ENCODE peak calls at places on chromosomes 7 and 10, in six cellular contexts. One of them, this sample, is unnamed.

GRCh38 chr10:121157998-121158397 is 306.8 kb downstream of the WDR11 start:
- DNase-seq in A549: no peak
- DNase-seq in IMR-90: no peak
- DNase-seq in tibial nerve: peak
- DNase-seq in prostate gland: no peak
- DNase-seq in HepG2: no peak
- DNase-seq in this sample: peak

GRCh38 chr10:59805043-59805442 is 51.8 kb upstream of the MRLN start:
- DNase-seq in A549: peak
- DNase-seq in IMR-90: peak
- DNase-seq in tibial nerve: no peak
- DNase-seq in prostate gland: peak
- DNase-seq in HepG2: peak
- DNase-seq in this sample: peak

GRCh38 chr7:81478664-81479063 is 291.2 kb downstream of the HGF start:
- DNase-seq in A549: no peak
- DNase-seq in IMR-90: peak
- DNase-seq in tibial nerve: no peak
- DNase-seq in prostate gland: no peak
- DNase-seq in HepG2: peak
- DNase-seq in this sample: peak

GRCh38 chr10:48763403-48763802 is 78.7 kb downstream of the WDFY4 start:
- DNase-seq in A549: no peak
- DNase-seq in IMR-90: no peak
- DNase-seq in tibial nerve: no peak
- DNase-seq in prostate gland: no peak
- DNase-seq in HepG2: no peak
- DNase-seq in this sample: no peak

GRCh38 chr7:51224811-51225581 is 91.6 kb downstream of the COBL start:
- DNase-seq in A549: peak
- DNase-seq in IMR-90: no peak
- DNase-seq in tibial nerve: no peak
- DNase-seq in prostate gland: peak
- DNase-seq in HepG2: peak
- DNase-seq in this sample: peak

GRCh38 chr10:103560886-103561285 is 67.4 kb downstream of the NEURL1 start:
- DNase-seq in A549: no peak
- DNase-seq in IMR-90: no peak
- DNase-seq in tibial nerve: no peak
- DNase-seq in prostate gland: no peak
- DNase-seq in HepG2: no peak
- DNase-seq in this sample: no peak

GRCh38 chr10:77926566-77927342 is at the start of gene DLG5:
- DNase-seq in A549: no peak
- DNase-seq in IMR-90: peak
- DNase-seq in tibial nerve: peak
- DNase-seq in prostate gland: peak
- DNase-seq in HepG2: no peak
- DNase-seq in this sample: peak

GRCh38 chr7:12715372-12716133 is 28.1 kb downstream of the ARL4A start:
- DNase-seq in A549: peak
- DNase-seq in IMR-90: peak
- DNase-seq in tibial nerve: peak
- DNase-seq in prostate gland: peak
- DNase-seq in HepG2: peak
- DNase-seq in this sample: peak

GRCh38 chr10:126205482-126206210 is 182.6 kb downstream of the ADAM12 start:
- DNase-seq in A549: no peak
- DNase-seq in IMR-90: no peak
- DNase-seq in tibial nerve: no peak
- DNase-seq in prostate gland: no peak
- DNase-seq in HepG2: no peak
- DNase-seq in this sample: no peak

GRCh38 chr7:41787951-41788350 is 85.1 kb upstream of the INHBA start:
- DNase-seq in A549: no peak
- DNase-seq in IMR-90: no peak
- DNase-seq in tibial nerve: no peak
- DNase-seq in prostate gland: no peak
- DNase-seq in HepG2: no peak
- DNase-seq in this sample: no peak

GRCh38 chr7:22860337-22860736 is 37.7 kb upstream of the TOMM7 start:
- DNase-seq in A549: no peak
- DNase-seq in IMR-90: no peak
- DNase-seq in tibial nerve: no peak
- DNase-seq in prostate gland: no peak
- DNase-seq in HepG2: no peak
- DNase-seq in this sample: no peak

GRCh38 chr10:126350216-126350992 is 37.9 kb downstream of the ADAM12 start:
- DNase-seq in A549: peak
- DNase-seq in IMR-90: peak
- DNase-seq in tibial nerve: no peak
- DNase-seq in prostate gland: no peak
- DNase-seq in HepG2: no peak
- DNase-seq in this sample: no peak

GRCh38 chr7:91263359-91264082 is 712 bp upstream of the FZD1 start:
- DNase-seq in A549: peak
- DNase-seq in IMR-90: no peak
- DNase-seq in tibial nerve: peak
- DNase-seq in prostate gland: peak
- DNase-seq in HepG2: no peak
- DNase-seq in this sample: peak

GRCh38 chr7:390761-391410 is 100.9 kb downstream of the FOXL3 start:
- DNase-seq in A549: no peak
- DNase-seq in IMR-90: no peak
- DNase-seq in tibial nerve: no peak
- DNase-seq in prostate gland: no peak
- DNase-seq in HepG2: no peak
- DNase-seq in this sample: no peak

GRCh38 chr10:1399431-1400120 is 337.7 kb downstream of the ADARB2 start:
- DNase-seq in A549: no peak
- DNase-seq in IMR-90: no peak
- DNase-seq in tibial nerve: no peak
- DNase-seq in prostate gland: no peak
- DNase-seq in HepG2: no peak
- DNase-seq in this sample: no peak

GRCh38 chr10:46268076-46268881 is 18.5 kb upstream of the ANTXRL start:
- DNase-seq in A549: no peak
- DNase-seq in IMR-90: no peak
- DNase-seq in tibial nerve: no peak
- DNase-seq in prostate gland: no peak
- DNase-seq in HepG2: no peak
- DNase-seq in this sample: peak

GRCh38 chr10:113518415-113518814 is 34.4 kb upstream of the HABP2 start:
- DNase-seq in A549: no peak
- DNase-seq in IMR-90: no peak
- DNase-seq in tibial nerve: no peak
- DNase-seq in prostate gland: no peak
- DNase-seq in HepG2: no peak
- DNase-seq in this sample: no peak

GRCh38 chr10:59387951-59388431 is 25.6 kb upstream of the FAM13C start:
- DNase-seq in A549: no peak
- DNase-seq in IMR-90: peak
- DNase-seq in tibial nerve: no peak
- DNase-seq in prostate gland: no peak
- DNase-seq in HepG2: no peak
- DNase-seq in this sample: no peak

GRCh38 chr7:151598045-151598444 is 78.3 kb upstream of the RHEB start:
- DNase-seq in A549: no peak
- DNase-seq in IMR-90: peak
- DNase-seq in tibial nerve: no peak
- DNase-seq in prostate gland: no peak
- DNase-seq in HepG2: peak
- DNase-seq in this sample: no peak

GRCh38 chr7:133310232-133310852 is 57.5 kb downstream of the EXOC4 start:
- DNase-seq in A549: no peak
- DNase-seq in IMR-90: peak
- DNase-seq in tibial nerve: no peak
- DNase-seq in prostate gland: no peak
- DNase-seq in HepG2: peak
- DNase-seq in this sample: no peak

DNA sequence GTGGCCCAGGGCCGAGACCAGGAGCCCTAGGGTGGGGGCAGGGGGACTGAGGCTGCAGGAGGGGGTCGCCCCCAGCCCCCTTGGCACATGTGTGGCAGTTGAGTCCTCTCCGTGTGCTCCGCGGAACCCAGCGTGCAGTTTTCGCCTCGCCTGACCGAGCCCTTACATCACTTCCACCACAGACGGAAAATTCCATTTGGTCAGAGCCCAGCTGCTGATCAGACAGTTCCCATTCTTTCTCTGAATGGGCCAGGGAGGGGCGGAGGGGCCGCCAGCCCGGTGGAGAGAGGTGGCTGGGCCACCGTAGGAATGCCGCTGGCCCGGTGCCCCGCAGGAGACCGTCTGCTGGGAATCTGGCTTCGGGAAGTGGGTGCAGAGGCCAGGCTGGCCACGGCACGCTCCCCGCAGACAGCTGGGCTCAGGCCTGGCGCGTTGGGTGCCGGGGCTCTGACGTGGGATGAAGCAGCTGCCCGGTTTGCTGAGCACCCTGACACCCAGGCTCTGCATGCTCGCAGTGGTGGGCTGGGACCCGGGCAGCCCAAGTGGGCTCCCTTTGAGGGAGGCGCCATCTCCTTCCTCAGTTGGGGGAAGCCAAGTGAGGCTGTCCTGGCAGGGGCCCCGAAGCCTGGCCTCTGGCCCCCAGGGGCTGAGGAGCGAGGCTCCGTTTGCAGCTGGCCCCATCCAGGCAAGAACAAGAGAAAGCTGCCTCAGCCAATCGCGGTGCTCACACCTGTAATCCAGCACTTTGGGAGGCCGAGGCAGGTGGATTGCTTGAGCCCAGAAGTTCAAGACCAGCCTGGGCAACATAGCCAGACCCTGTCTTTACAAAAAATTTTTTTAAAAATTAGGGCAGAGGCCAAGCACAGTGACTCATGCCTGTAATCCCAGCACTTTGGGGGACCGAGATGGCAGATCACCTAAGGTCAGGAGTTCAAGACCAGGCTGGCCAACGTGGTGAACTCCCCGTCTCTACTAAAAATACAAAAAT is 9.9 kb downstream of the TTYH3 start:
- DNase-seq in A549: no peak
- DNase-seq in IMR-90: peak
- DNase-seq in tibial nerve: peak
- DNase-seq in prostate gland: peak
- DNase-seq in HepG2: peak
- DNase-seq in this sample: peak
- TF ChIP-seq POLR2A in A549: no peak
- TF ChIP-seq POLR2A in IMR-90: peak
- TF ChIP-seq POLR2A in tibial nerve: peak
- TF ChIP-seq POLR2A in prostate gland: peak
- TF ChIP-seq POLR2A in HepG2: no peak
- TF ChIP-seq POLR2A in this sample: peak

DNA sequence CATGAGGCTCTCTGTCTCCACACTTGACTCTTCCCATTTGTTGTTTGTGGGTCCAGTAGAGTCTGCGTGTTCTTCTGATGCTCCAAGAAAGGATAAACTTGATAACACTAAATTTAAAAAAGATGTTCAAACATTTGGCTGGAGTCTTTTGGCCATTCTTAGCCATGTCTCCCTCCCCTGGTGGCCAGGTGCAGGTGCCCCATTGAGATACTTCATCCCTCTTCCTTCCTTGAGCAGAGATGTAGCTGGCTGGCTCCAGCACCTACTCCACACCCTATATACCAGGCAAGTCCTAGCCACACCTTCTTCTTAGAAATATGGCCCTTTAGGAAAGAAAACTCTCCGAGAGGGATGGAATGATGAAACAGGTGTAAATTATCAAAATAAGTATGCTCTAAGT is 103.2 kb upstream of the GJD4 start:
- DNase-seq in A549: no peak
- DNase-seq in IMR-90: no peak
- DNase-seq in tibial nerve: no peak
- DNase-seq in prostate gland: no peak
- DNase-seq in HepG2: no peak
- DNase-seq in this sample: no peak
- TF ChIP-seq CTCF in A549: peak
- TF ChIP-seq CTCF in IMR-90: no peak
- TF ChIP-seq CTCF in tibial nerve: no peak
- TF ChIP-seq CTCF in prostate gland: no peak
- TF ChIP-seq CTCF in HepG2: no peak
- TF ChIP-seq CTCF in this sample: no peak

GRCh38 chr7:116231543-116232401 is 21.4 kb downstream of the TES start:
- DNase-seq in A549: no peak
- DNase-seq in IMR-90: peak
- DNase-seq in tibial nerve: no peak
- DNase-seq in prostate gland: peak
- DNase-seq in HepG2: peak
- DNase-seq in this sample: no peak
- TF ChIP-seq POLR2A in A549: no peak
- TF ChIP-seq POLR2A in IMR-90: no peak
- TF ChIP-seq POLR2A in tibial nerve: no peak
- TF ChIP-seq POLR2A in prostate gland: no peak
- TF ChIP-seq POLR2A in HepG2: no peak
- TF ChIP-seq POLR2A in this sample: no peak

GRCh38 chr7:64868469-64868868 is 34.6 kb upstream of the ZNF273 start:
- DNase-seq in A549: no peak
- DNase-seq in IMR-90: no peak
- DNase-seq in tibial nerve: peak
- DNase-seq in prostate gland: no peak
- DNase-seq in HepG2: no peak
- DNase-seq in this sample: no peak

GRCh38 chr7:64870656-64871055 is 32.4 kb upstream of the ZNF273 start:
- DNase-seq in A549: no peak
- DNase-seq in IMR-90: no peak
- DNase-seq in tibial nerve: no peak
- DNase-seq in prostate gland: no peak
- DNase-seq in HepG2: no peak
- DNase-seq in this sample: no peak

GRCh38 chr7:64869121-64869725 is 33.9 kb upstream of the ZNF273 start:
- DNase-seq in A549: no peak
- DNase-seq in IMR-90: no peak
- DNase-seq in tibial nerve: peak
- DNase-seq in prostate gland: no peak
- DNase-seq in HepG2: no peak
- DNase-seq in this sample: no peak

GRCh38 chr7:64871761-64872160 is 31.3 kb upstream of the ZNF273 start:
- DNase-seq in A549: no peak
- DNase-seq in IMR-90: no peak
- DNase-seq in tibial nerve: peak
- DNase-seq in prostate gland: no peak
- DNase-seq in HepG2: no peak
- DNase-seq in this sample: no peak

GRCh38 chr7:64869912-64870562 is 33.0 kb upstream of the ZNF273 start:
- DNase-seq in A549: no peak
- DNase-seq in IMR-90: no peak
- DNase-seq in tibial nerve: peak
- DNase-seq in prostate gland: no peak
- DNase-seq in HepG2: no peak
- DNase-seq in this sample: no peak
- TF ChIP-seq CTCF in A549: no peak
- TF ChIP-seq CTCF in IMR-90: no peak
- TF ChIP-seq CTCF in tibial nerve: no peak
- TF ChIP-seq CTCF in prostate gland: no peak
- TF ChIP-seq CTCF in HepG2: no peak
- TF ChIP-seq CTCF in this sample: no peak

This sample was measured in transverse colon.